ENCODE peak calls at places on chromosomes 2 and 18, in eight cellular contexts. B, J, C, Z, T, D, O and I are unnamed samples.

GRCh38 chr2:107585851-107586250 is 240.8 kb upstream of the RGPD4 start:
- DNase-seq in B (no peak), J (no peak), T (no peak), O (no peak), C (no peak), D (no peak), Z (no peak), I (no peak)

GRCh38 chr2:224890407-224890806 is 151.9 kb downstream of the DOCK10 start:
- DNase-seq in D (no peak), O (no peak), B (no peak), J (no peak), Z (no peak), C (no peak), T (no peak), I (no peak)

GRCh38 chr2:43030551-43031025 is 195.8 kb downstream of the ZFP36L2 start:
- DNase-seq in B (no peak), D (no peak), Z (no peak), O (no peak), T (no peak), J (peak), C (no peak), I (no peak)

GRCh38 chr2:75431276-75431675 is 129.5 kb downstream of the EVA1A start:
- DNase-seq in J (no peak), D (no peak), C (no peak), O (no peak), B (no peak), Z (no peak), T (no peak), I (no peak)

GRCh38 chr2:24501813-24502212 is 10.8 kb downstream of the NCOA1 start:
- DNase-seq in O (no peak), B (no peak), J (no peak), C (no peak), Z (no peak), D (no peak), T (no peak), I (no peak)

GRCh38 chr2:219495531-219496122 is 3.1 kb upstream of the GMPPA start:
- DNase-seq in B (peak), D (peak), J (peak), C (peak), O (peak), T (peak), Z (peak), I (no peak)

GRCh38 chr18:7414459-7414858 is 152.7 kb upstream of the PTPRM start:
- DNase-seq in D (no peak), B (no peak), Z (no peak), J (peak), T (no peak), C (no peak), O (no peak), I (no peak)

GRCh38 chr2:217065695-217066405 is 206.0 kb upstream of the TNP1 start:
- DNase-seq in C (no peak), Z (no peak), D (no peak), O (no peak), T (peak), J (no peak), B (no peak), I (peak)

GRCh38 chr2:218003265-218003950 is 613 bp upstream of the TNS1 start:
- DNase-seq in D (peak), T (no peak), C (no peak), B (no peak), O (no peak), Z (no peak), J (peak), I (no peak)

GRCh38 chr2:195318440-195319111 is 338.4 kb upstream of the SLC39A10 start:
- DNase-seq in Z (no peak), T (no peak), J (no peak), B (peak), O (peak), C (peak), D (peak), I (no peak)

GRCh38 chr2:240589381-240589780 is 2.8 kb downstream of the CAPN10 start:
- DNase-seq in T (no peak), Z (no peak), C (no peak), B (no peak), O (no peak), D (no peak), J (peak), I (no peak)

GRCh38 chr2:180495606-180496005 is 484.8 kb upstream of the UBE2E3 start:
- DNase-seq in J (no peak), C (no peak), O (no peak), T (no peak), B (no peak), D (no peak), Z (peak), I (peak)

GRCh38 chr2:151410485-151410833 is 757 bp downstream of the RIF1 start:
- DNase-seq in J (no peak), C (no peak), O (peak), T (no peak), Z (no peak), B (peak), D (peak), I (no peak)

GRCh38 chr2:39996653-39997080 is 217.6 kb upstream of the THUMPD2 start:
- DNase-seq in J (no peak), Z (no peak), B (no peak), O (no peak), D (no peak), T (peak), C (no peak), I (peak)

GRCh38 chr2:231764752-231765151 is 16.3 kb downstream of the PDE6D start:
- DNase-seq in D (no peak), Z (no peak), O (no peak), C (no peak), T (no peak), J (no peak), B (peak), I (no peak)

GRCh38 chr18:29161429-29161828 is 984.5 kb upstream of the CDH2 start:
- DNase-seq in T (no peak), B (no peak), J (no peak), Z (no peak), D (no peak), C (no peak), O (no peak), I (no peak)

GRCh38 chr2:60826126-60826525 is 55.2 kb upstream of the REL start:
- DNase-seq in J (no peak), T (no peak), D (no peak), O (no peak), B (no peak), Z (no peak), C (no peak), I (no peak)

GRCh38 chr2:152508446-152508845 is 173.5 kb downstream of the FMNL2 start:
- DNase-seq in T (peak), C (no peak), Z (no peak), J (no peak), D (no peak), B (no peak), O (no peak), I (peak)

GRCh38 chr2:235433860-235434259 is 60.0 kb upstream of the AGAP1 start:
- DNase-seq in J (no peak), O (no peak), T (no peak), Z (peak), D (peak), B (peak), C (no peak), I (no peak)

GRCh38 chr2:233233618-233234230 is 17.7 kb upstream of the ATG16L1 start:
- DNase-seq in T (no peak), J (no peak), Z (no peak), C (no peak), D (no peak), O (no peak), B (no peak), I (no peak)

GRCh38 chr2:145022021-145022670 is 502.2 kb upstream of the ZEB2 start:
- DNase-seq in B (no peak), O (no peak), D (no peak), C (no peak), Z (no peak), T (no peak), J (no peak), I (no peak)

GRCh38 chr2:51789908-51790307 is 758.0 kb upstream of the NRXN1 start:
- DNase-seq in C (no peak), D (no peak), O (no peak), J (no peak), B (no peak), T (no peak), Z (no peak), I (no peak)

GRCh38 chr2:181304011-181304844 is 153.0 kb upstream of the ITGA4 start:
- DNase-seq in J (no peak), Z (no peak), T (no peak), D (no peak), B (no peak), C (no peak), O (no peak), I (no peak)

GRCh38 chr18:75548353-75548752 is 120.8 kb upstream of the SMIM21 start:
- DNase-seq in C (peak), B (no peak), J (no peak), T (no peak), Z (no peak), D (no peak), O (no peak), I (no peak)

GRCh38 chr2:158620656-158621055 is 163.9 kb downstream of the PKP4 start:
- DNase-seq in O (no peak), C (no peak), D (no peak), J (no peak), Z (no peak), B (no peak), T (no peak), I (no peak)

GRCh38 chr2:153068067-153068466 is 349.6 kb downstream of the ARL6IP6 start:
- DNase-seq in C (no peak), O (no peak), B (no peak), D (no peak), T (no peak), J (no peak), Z (no peak), I (no peak)

GRCh38 chr2:227406177-227407031 is 18.7 kb upstream of the SCYGR1 start:
- DNase-seq in B (peak), C (peak), O (no peak), Z (no peak), J (peak), T (peak), D (peak), I (peak)

GRCh38 chr2:156087875-156088274 is 244.6 kb downstream of the NR4A2 start:
- DNase-seq in D (no peak), C (no peak), O (no peak), Z (no peak), J (no peak), B (no peak), T (no peak), I (no peak)

GRCh38 chr2:143158098-143158497 is 28.9 kb downstream of the ARHGAP15 start:
- DNase-seq in T (no peak), O (no peak), J (no peak), D (no peak), B (no peak), Z (no peak), C (no peak), I (no peak)

GRCh38 chr2:154439156-154439555 is 259.3 kb upstream of the KCNJ3 start:
- DNase-seq in C (no peak), J (no peak), O (no peak), B (no peak), D (no peak), T (no peak), Z (no peak), I (no peak)

GRCh38 chr2:215876139-215876936 is 137.0 kb downstream of the MREG start:
- DNase-seq in O (no peak), J (no peak), C (no peak), T (no peak), B (no peak), Z (no peak), D (no peak), I (no peak)

GRCh38 chr18:49274188-49274714 is 186.2 kb downstream of the DYM start:
- DNase-seq in B (no peak), Z (no peak), D (no peak), C (no peak), O (no peak), J (no peak), T (no peak), I (no peak)

GRCh38 chr2:239467956-239468490 is 67.2 kb upstream of the HDAC4 start:
- DNase-seq in C (no peak), D (no peak), O (no peak), J (peak), T (no peak), Z (no peak), B (no peak), I (no peak)

GRCh38 chr18:30763913-30764350 is 278.6 kb downstream of the DSC3 start:
- DNase-seq in T (no peak), D (no peak), O (no peak), Z (no peak), B (no peak), C (no peak), J (no peak), I (no peak)

GRCh38 chr18:48902023-48902855 is 48.5 kb downstream of the SMAD7 start:
- DNase-seq in Z (peak), T (peak), O (no peak), D (peak), C (no peak), B (peak), J (peak), I (peak)

GRCh38 chr18:29712785-29713184 is 1329.8 kb downstream of the DSC3 start:
- DNase-seq in T (no peak), J (no peak), O (no peak), Z (no peak), B (no peak), D (no peak), C (no peak), I (no peak)

GRCh38 chr2:172455121-172455515 is 27.7 kb downstream of the ITGA6 start:
- DNase-seq in B (no peak), J (no peak), Z (no peak), C (no peak), D (no peak), T (no peak), O (no peak), I (no peak)

GRCh38 chr2:199309973-199310372 is 147.8 kb downstream of the SATB2 start:
- DNase-seq in D (no peak), O (no peak), B (no peak), T (no peak), C (peak), J (no peak), Z (no peak), I (no peak)

DNA sequence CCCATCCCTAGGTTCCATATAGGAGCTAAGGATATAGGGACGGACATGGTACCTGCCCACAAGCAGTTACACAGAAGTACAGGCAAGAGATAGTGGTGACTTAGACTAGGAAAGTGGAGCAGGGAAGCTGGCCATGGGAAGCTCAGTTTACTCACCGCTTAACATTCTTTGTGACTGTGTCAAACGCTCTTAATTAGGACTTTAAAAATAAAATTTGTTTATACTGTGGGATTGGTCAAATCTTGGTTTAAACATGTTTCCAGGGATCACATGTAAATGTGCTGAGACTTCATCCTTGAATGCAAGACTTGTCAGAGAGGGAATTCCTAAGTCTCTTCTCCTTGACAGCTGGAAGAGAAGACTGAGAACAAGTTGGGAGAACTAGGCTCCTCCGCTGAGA is 107.3 kb downstream of the MTCL1 start:
- DNase-seq in C (no peak), Z (no peak), T (no peak), O (no peak), D (no peak), J (no peak), B (no peak), I (no peak)
- TF ChIP-seq CTCF in C (no peak), Z (no peak), T (no peak), O (no peak), D (no peak), J (no peak), B (no peak), I (no peak)

GRCh38 chr2:165203689-165204559 is at the start of gene SCN3A:
- DNase-seq in C (peak), Z (no peak), B (no peak), O (no peak), D (peak), T (peak), J (no peak), I (peak)
- TF ChIP-seq CTCF in C (peak), Z (peak), B (peak), O (peak), D (peak), T (peak), J (no peak), I (peak)

GRCh38 chr2:9770006-9770307 is 73.3 kb upstream of the TAF1B start:
- DNase-seq in B (no peak), C (no peak), Z (no peak), J (no peak), D (no peak), T (no peak), O (no peak), I (no peak)

GRCh38 chr2:9771101-9771449 is 72.2 kb upstream of the TAF1B start:
- DNase-seq in J (no peak), B (no peak), C (no peak), O (no peak), T (no peak), D (no peak), Z (no peak), I (no peak)

GRCh38 chr2:9769171-9770005 is 73.9 kb upstream of the TAF1B start:
- DNase-seq in J (no peak), D (no peak), B (peak), C (no peak), Z (no peak), O (no peak), T (no peak), I (no peak)

GRCh38 chr2:9771481-9772017 is 71.7 kb upstream of the TAF1B start:
- DNase-seq in D (no peak), B (peak), J (no peak), Z (no peak), C (no peak), T (peak), O (no peak), I (no peak)

DNA sequence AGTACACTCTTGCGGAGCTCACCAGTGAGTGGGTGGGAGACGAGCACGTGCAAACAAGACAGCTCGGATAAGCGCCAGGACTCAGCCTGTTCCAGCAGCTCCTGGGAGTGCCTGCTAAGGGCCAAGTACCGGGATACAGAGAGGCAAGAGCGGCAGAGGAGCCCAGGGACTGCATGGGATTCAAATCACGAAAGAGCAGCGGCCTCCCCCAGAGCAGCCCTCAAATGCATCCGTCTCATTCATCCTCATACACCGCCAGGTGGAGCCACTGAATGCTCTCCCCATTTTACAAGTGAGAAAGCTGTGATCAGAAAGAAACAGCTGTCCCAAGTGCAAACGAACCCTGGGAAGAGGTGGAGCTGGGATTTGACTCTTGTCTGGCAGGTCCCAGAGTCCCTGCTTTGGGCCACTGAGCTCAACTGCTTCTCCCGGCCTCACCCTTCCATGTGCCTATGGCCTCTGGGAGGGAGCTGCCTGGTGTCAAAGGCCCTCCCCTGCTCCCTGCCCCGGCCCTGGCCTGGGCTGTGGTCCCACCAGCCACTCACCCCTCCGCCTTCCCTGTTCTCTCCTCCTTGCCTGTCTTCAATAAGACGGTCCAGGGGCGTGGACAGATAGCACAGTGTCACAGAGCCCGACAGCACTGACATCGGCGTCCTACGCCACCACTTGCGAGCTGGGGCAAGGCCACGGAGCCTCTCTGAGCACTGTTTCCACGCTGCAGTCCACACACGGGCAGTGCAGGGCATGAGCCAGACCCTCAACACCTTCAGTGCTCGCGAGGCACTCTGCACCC is 72.8 kb upstream of the TAF1B start:
- DNase-seq in C (peak), T (peak), J (peak), D (peak), B (peak), O (peak), Z (peak), I (no peak)
- TF ChIP-seq CTCF in C (peak), T (peak), J (no peak), D (peak), B (peak), O (peak), Z (peak), I (peak)

GRCh38 chr18:33673689-33674088 is 95.7 kb downstream of the ASXL3 start:
- DNase-seq in D (no peak), J (no peak), T (no peak), C (no peak), B (no peak), Z (no peak), O (no peak), I (no peak)
- TF ChIP-seq CTCF in D (no peak), J (no peak), T (no peak), C (no peak), B (no peak), Z (no peak), O (no peak), I (no peak)

GRCh38 chr2:127661949-127662510 is 13.3 kb downstream of the LIMS2 start:
- DNase-seq in C (no peak), T (no peak), O (no peak), J (peak), B (no peak), Z (peak), D (no peak), I (no peak)
- TF ChIP-seq CTCF in C (no peak), T (no peak), O (no peak), J (no peak), B (no peak), Z (no peak), D (no peak), I (no peak)

GRCh38 chr2:23326322-23326721 is 58.7 kb upstream of the KLHL29 start:
- DNase-seq in T (no peak), O (no peak), C (no peak), Z (no peak), J (no peak), B (no peak), D (no peak), I (no peak)

GRCh38 chr2:23324281-23324680 is 60.7 kb upstream of the KLHL29 start:
- DNase-seq in O (no peak), T (no peak), Z (no peak), C (no peak), B (no peak), J (no peak), D (no peak), I (no peak)

GRCh38 chr2:23327897-23328296 is 57.1 kb upstream of the KLHL29 start:
- DNase-seq in J (no peak), O (no peak), T (no peak), Z (no peak), B (no peak), C (no peak), D (no peak), I (no peak)

GRCh38 chr2:23335550-23335949 is 49.4 kb upstream of the KLHL29 start:
- DNase-seq in B (no peak), O (no peak), C (no peak), Z (no peak), D (no peak), J (no peak), T (no peak), I (no peak)

DNA sequence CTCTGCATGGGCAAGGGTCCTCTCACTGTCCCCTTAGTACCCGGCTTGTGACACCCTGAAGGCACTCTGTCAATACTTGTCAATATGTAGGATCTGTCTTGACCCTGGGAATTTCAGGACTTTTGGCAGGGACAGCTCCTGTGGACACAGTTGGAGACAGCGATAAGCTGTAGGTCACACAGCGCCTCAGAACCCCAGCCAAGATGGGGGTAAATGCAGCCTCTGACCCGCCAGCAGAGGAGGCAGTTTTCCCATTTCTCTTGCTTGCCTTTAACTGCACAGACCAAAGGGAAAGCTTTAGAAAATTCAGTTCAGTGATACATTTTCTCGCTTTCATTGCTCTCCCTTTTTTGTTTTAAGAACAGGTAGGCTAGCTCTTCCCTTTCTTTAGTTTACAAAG is 54.8 kb upstream of the KLHL29 start:
- DNase-seq in T (no peak), C (peak), Z (no peak), O (no peak), B (no peak), D (no peak), J (no peak), I (no peak)
- TF ChIP-seq CTCF in T (peak), C (no peak), Z (no peak), O (no peak), B (no peak), D (no peak), J (no peak), I (peak)